ENCODE peak calls at places on chromosome 5, in eight cellular contexts. Q is activated naive CD4-positive, alpha-beta T cell treated with anti-CD3 and anti-CD28 coated beads, Interleukin-2, amount 10 ng/mL, durations not matched to agents 7 days and 5 days; W is endothelial cell; C is GM10248; A is astrocyte; E is skeletal muscle cell; V is HCT116; M is anterior cingulate cortex. H is an unnamed sample.

GRCh38 chr5:118554991-118555390 is 433.4 kb downstream of the DTWD2 start:
- DNase-seq in Q (no peak), W (no peak), C (no peak), A (no peak), E (no peak), V (no peak), M (no peak), H (no peak)

GRCh38 chr5:148972958-148973357 is 89.9 kb downstream of the SH3TC2 start:
- DNase-seq in Q (no peak), W (peak), C (no peak), A (peak), E (peak), V (peak), M (no peak), H (no peak)

GRCh38 chr5:145362261-145362660 is 472.9 kb downstream of the PRELID2 start:
- DNase-seq in Q (no peak), W (no peak), C (no peak), A (peak), E (peak), V (no peak), M (no peak), H (no peak)

GRCh38 chr5:53779541-53779981 is 219.1 kb downstream of the NDUFS4 start:
- DNase-seq in Q (no peak), W (peak), C (no peak), A (peak), E (peak), V (no peak), M (peak), H (no peak)

GRCh38 chr5:1538276-1538675 is 14.5 kb upstream of the LPCAT1 start:
- DNase-seq in Q (no peak), W (no peak), C (no peak), A (no peak), E (no peak), V (no peak), M (no peak), H (peak)

GRCh38 chr5:179257190-179257741 is 88.0 kb downstream of the ADAMTS2 start:
- DNase-seq in Q (no peak), W (no peak), C (no peak), A (no peak), E (no peak), V (no peak), M (no peak), H (peak)

GRCh38 chr5:110073534-110073933 is 383.8 kb downstream of the MAN2A1 start:
- DNase-seq in Q (no peak), W (no peak), C (no peak), A (no peak), E (no peak), V (no peak), M (no peak), H (no peak)

GRCh38 chr5:30736642-30737041 is 456.8 kb upstream of the CDH6 start:
- DNase-seq in Q (no peak), W (no peak), C (no peak), A (peak), E (no peak), V (no peak), M (no peak), H (no peak)

GRCh38 chr5:178487911-178488310 is 102.3 kb downstream of the COL23A1 start:
- DNase-seq in Q (no peak), W (no peak), C (no peak), A (no peak), E (no peak), V (no peak), M (no peak), H (no peak)

GRCh38 chr5:96344678-96345612 is 88.1 kb downstream of the PCSK1 start:
- DNase-seq in Q (peak), W (peak), C (peak), A (peak), E (peak), V (peak), M (no peak), H (no peak)

GRCh38 chr5:113171520-113171919 is 194.9 kb downstream of the DCP2 start:
- DNase-seq in Q (no peak), W (no peak), C (no peak), A (no peak), E (no peak), V (no peak), M (no peak), H (no peak)

GRCh38 chr5:127875235-127876021 is 172.2 kb downstream of the CCDC192 start:
- DNase-seq in Q (peak), W (peak), C (peak), A (peak), E (peak), V (peak), M (peak), H (no peak)

GRCh38 chr5:110790673-110791072 is 51.9 kb downstream of the SLC25A46 start:
- DNase-seq in Q (no peak), W (no peak), C (no peak), A (peak), E (peak), V (no peak), M (no peak), H (no peak)

GRCh38 chr5:140821375-140822280 is at the start of gene PCDHA5:
- DNase-seq in Q (peak), W (no peak), C (no peak), A (no peak), E (no peak), V (no peak), M (no peak), H (no peak)

GRCh38 chr5:153237671-153238332 is 252.7 kb upstream of the GRIA1 start:
- DNase-seq in Q (no peak), W (no peak), C (peak), A (no peak), E (no peak), V (no peak), M (no peak), H (no peak)

GRCh38 chr5:145324767-145325479 is 510.2 kb downstream of the PRELID2 start:
- DNase-seq in Q (no peak), W (no peak), C (no peak), A (no peak), E (no peak), V (no peak), M (no peak), H (no peak)

GRCh38 chr5:2742921-2743679 is 8.4 kb downstream of the IRX2 start:
- DNase-seq in Q (no peak), W (no peak), C (no peak), A (no peak), E (no peak), V (no peak), M (no peak), H (no peak)

GRCh38 chr5:41925555-41925946 is 470 bp downstream of the FBXO4 start:
- DNase-seq in Q (no peak), W (peak), C (peak), A (peak), E (no peak), V (no peak), M (peak), H (no peak)

GRCh38 chr5:155530046-155530445 is 516.5 kb downstream of the KIF4B start:
- DNase-seq in Q (no peak), W (no peak), C (no peak), A (peak), E (peak), V (no peak), M (no peak), H (no peak)